ENCODE peak calls at places on chromosomes 2 and 18, in five cellular contexts. C is left ventricle myocardium superior; I is PC-3; R is upper lobe of right lung; A is stimulated activated naive CD8-positive, alpha-beta T cell treated with anti-CD3 and anti-CD28 coated beads, Interleukin-15, amount 100 ng/mL, for 72 hours. Y is an unnamed sample.

GRCh38 chr2:240200230-240201051 is 60.0 kb upstream of the OTOS start:
- ATAC-seq in C (peak; percentile 36), I (no peak), R (peak; percentile 32), A (no peak), Y (no peak)

GRCh38 chr18:29002747-29003146 is 825.8 kb upstream of the CDH2 start:
- ATAC-seq in C (no peak), I (no peak), R (no peak), A (no peak), Y (no peak)

GRCh38 chr2:64115808-64116598 is 28.2 kb downstream of the PELI1 start:
- ATAC-seq in C (no peak), I (no peak), R (peak; percentile 49), A (peak; percentile 25), Y (peak; percentile 52)

GRCh38 chr18:58732471-58732870 is 61.2 kb downstream of the MALT1 start:
- ATAC-seq in C (no peak), I (no peak), R (no peak), A (no peak), Y (no peak)

GRCh38 chr18:46481847-46482245 is 175.2 kb downstream of the LOXHD1 start:
- ATAC-seq in C (peak; percentile 64), I (peak; percentile 82), R (no peak), A (no peak), Y (peak; percentile 85)

GRCh38 chr18:48909721-48910120 is 41.0 kb downstream of the SMAD7 start:
- ATAC-seq in C (no peak), I (no peak), R (no peak), A (peak; percentile 81), Y (no peak)

GRCh38 chr18:59057969-59058368 is 81.7 kb upstream of the SEC11C start:
- ATAC-seq in C (no peak), I (peak; percentile 25), R (no peak), A (no peak), Y (no peak)

GRCh38 chr2:27255660-27256059 is 7.2 kb downstream of the SLC30A3 start:
- ATAC-seq in C (no peak), I (peak; percentile 80), R (no peak), A (no peak), Y (no peak)

GRCh38 chr2:183022711-183023110 is 15.5 kb downstream of the NCKAP1 start:
- ATAC-seq in C (peak; percentile 53), I (no peak), R (no peak), A (no peak), Y (no peak)

GRCh38 chr2:168466834-168467565 is 10.9 kb downstream of the CERS6 start:
- ATAC-seq in C (peak; percentile 83), I (peak; percentile 19), R (no peak), A (no peak), Y (no peak)

GRCh38 chr18:69898241-69898861 is 49.3 kb downstream of the CD226 start:
- ATAC-seq in C (no peak), I (peak; percentile 29), R (no peak), A (peak; percentile 51), Y (no peak)

GRCh38 chr2:182941939-182942338 is 75.5 kb upstream of the FRZB start:
- ATAC-seq in C (no peak), I (no peak), R (no peak), A (no peak), Y (no peak)

GRCh38 chr2:208373460-208374089 is 33.0 kb upstream of the PTH2R start:
- ATAC-seq in C (no peak), I (peak; percentile 75), R (peak; percentile 80), A (no peak), Y (no peak)

GRCh38 chr18:8177330-8178016 is 431.8 kb upstream of the RAB12 start:
- ATAC-seq in C (peak; percentile 87), I (peak; percentile 59), R (peak; percentile 96), A (no peak), Y (no peak)

GRCh38 chr2:120709608-120710041 is 26.0 kb upstream of the GLI2 start:
- ATAC-seq in C (peak; percentile 81), I (no peak), R (no peak), A (no peak), Y (no peak)

GRCh38 chr2:112835553-112836535 is 735 bp downstream of the IL1B start:
- ATAC-seq in C (no peak), I (no peak), R (no peak), A (no peak), Y (no peak)

GRCh38 chr18:26456070-26456491 is 92.3 kb downstream of the KCTD1 start:
- ATAC-seq in C (no peak), I (peak; percentile 81), R (no peak), A (no peak), Y (no peak)

GRCh38 chr18:79334496-79335233 is 61.1 kb upstream of the NFATC1 start:
- ATAC-seq in C (no peak), I (no peak), R (peak; percentile 19), A (peak; percentile 58), Y (no peak)

GRCh38 chr2:144670080-144670479 is 150.2 kb upstream of the ZEB2 start:
- ATAC-seq in C (no peak), I (no peak), R (no peak), A (no peak), Y (no peak)

GRCh38 chr2:137706786-137707613 is 257.3 kb upstream of the HNMT start:
- ATAC-seq in C (no peak), I (no peak), R (peak; percentile 37), A (no peak), Y (no peak)

GRCh38 chr2:218849721-218850120 is 9.9 kb upstream of the WNT6 start:
- ATAC-seq in C (no peak), I (peak; percentile 16), R (no peak), A (no peak), Y (no peak)

GRCh38 chr2:227592694-227593387 is 5.9 kb upstream of the SCYGR2 start:
- ATAC-seq in C (no peak), I (no peak), R (no peak), A (peak; percentile 45), Y (no peak)

GRCh38 chr2:232351686-232352510 is 26.7 kb upstream of the ALPP start:
- ATAC-seq in C (no peak), I (no peak), R (no peak), A (peak; percentile 27), Y (no peak)

GRCh38 chr2:69464575-69464974 is 27.3 kb upstream of the NFU1 start:
- ATAC-seq in C (peak; percentile 75), I (no peak), R (peak; percentile 41), A (peak; percentile 37), Y (peak; percentile 100)

Y was measured in esophagus mucosa.